ENCODE peak calls at places on chromosomes 2 and 18, in eight cellular contexts. T, Z, C, F, N, L, Y and P are unnamed samples.

GRCh38 chr18:35736696-35737095 is 155.2 kb downstream of the GALNT1 start:
- DNase-seq in L (peak), N (no peak), T (no peak), C (no peak), F (no peak), Z (no peak), Y (no peak), P (no peak)

GRCh38 chr2:238939074-238939473 is 91.2 kb downstream of the TWIST2 start:
- DNase-seq in N (no peak), C (no peak), L (no peak), Y (peak), T (no peak), F (no peak), Z (peak), P (no peak)

GRCh38 chr2:235286624-235287368 is 207.0 kb upstream of the AGAP1 start:
- DNase-seq in C (no peak), F (no peak), Z (no peak), T (no peak), Y (no peak), N (no peak), L (no peak), P (no peak)

GRCh38 chr18:22427797-22428549 is 10.3 kb upstream of the CTAGE1 start:
- DNase-seq in N (no peak), Z (no peak), C (no peak), F (no peak), L (no peak), T (no peak), Y (no peak), P (no peak)

GRCh38 chr2:189674374-189675112 is at the start of gene ANKAR:
- DNase-seq in Y (peak), N (peak), F (peak), L (peak), C (peak), Z (peak), T (peak), P (peak)

GRCh38 chr2:63862802-63863201 is 21.1 kb downstream of the UGP2 start:
- DNase-seq in T (no peak), L (peak), F (no peak), C (no peak), Z (no peak), N (no peak), Y (no peak), P (no peak)

GRCh38 chr18:76801567-76802505 is 20.5 kb upstream of the ZNF236 start:
- DNase-seq in N (no peak), Z (peak), F (peak), T (no peak), L (peak), C (peak), Y (peak), P (peak)

GRCh38 chr2:220753486-220753885 is 818.6 kb downstream of the EPHA4 start:
- DNase-seq in L (peak), F (no peak), C (no peak), Z (no peak), N (no peak), Y (no peak), T (no peak), P (no peak)

GRCh38 chr2:179661986-179662385 is 199.4 kb downstream of the ZNF385B start:
- DNase-seq in T (no peak), Z (no peak), L (no peak), F (no peak), N (no peak), Y (no peak), C (no peak), P (no peak)

GRCh38 chr18:69755856-69756496 is 191.7 kb downstream of the CD226 start:
- DNase-seq in Y (no peak), F (no peak), L (no peak), T (no peak), N (no peak), Z (no peak), C (no peak), P (no peak)

GRCh38 chr2:81647715-81648114 is 1343.2 kb upstream of the LRRTM1 start:
- DNase-seq in C (no peak), Z (no peak), N (no peak), L (no peak), F (no peak), Y (no peak), T (no peak), P (no peak)

GRCh38 chr2:239042046-239042445 is 194.2 kb downstream of the TWIST2 start:
- DNase-seq in C (no peak), T (no peak), F (no peak), L (no peak), Z (no peak), Y (no peak), N (no peak), P (no peak)

GRCh38 chr2:201949036-201950012 is 84.3 kb upstream of the FZD7 start:
- DNase-seq in F (no peak), N (no peak), C (peak), Z (no peak), T (no peak), L (peak), Y (no peak), P (no peak)

GRCh38 chr2:240561325-240561971 is 1.3 kb downstream of the DUSP28 start:
- DNase-seq in Y (no peak), L (peak), T (peak), Z (no peak), F (no peak), N (no peak), C (no peak), P (no peak)

DNA sequence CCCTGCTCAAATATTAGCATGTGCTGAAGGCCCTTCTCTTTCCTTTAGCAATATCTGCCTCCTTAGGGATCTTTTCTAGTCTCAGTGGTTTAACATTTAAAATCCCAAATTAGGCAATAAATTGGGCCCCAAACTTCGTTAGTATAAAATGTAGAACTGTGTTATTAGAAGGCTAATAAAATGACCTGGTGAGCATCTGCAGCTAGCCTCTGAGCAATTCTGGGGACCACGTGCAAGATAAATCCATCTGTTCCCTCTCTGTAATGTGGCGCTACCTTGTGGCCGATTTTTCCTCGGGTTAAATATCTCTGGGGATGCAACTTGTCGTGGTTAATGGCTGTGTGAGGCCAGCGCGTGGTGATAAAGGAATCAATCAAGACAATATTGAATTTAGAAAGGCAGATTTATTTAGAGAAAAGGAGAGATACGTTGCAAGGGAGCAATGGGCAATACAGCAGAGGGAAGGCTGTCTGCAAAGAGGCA is 18.7 kb upstream of the IL36G start:
- DNase-seq in F (peak), Y (no peak), C (no peak), Z (no peak), L (no peak), N (no peak), T (no peak), P (no peak)
- TF ChIP-seq CTCF in F (peak), Y (no peak), C (peak), Z (no peak), L (no peak), N (no peak), T (no peak), P (no peak)

GRCh38 chr2:160085662-160086061 is 23.2 kb upstream of the PLA2R1 start:
- DNase-seq in T (no peak), Y (no peak), Z (no peak), F (no peak), L (no peak), N (no peak), C (no peak), P (no peak)

GRCh38 chr2:160092445-160092844 is 30.0 kb upstream of the PLA2R1 start:
- DNase-seq in F (no peak), Y (no peak), N (no peak), L (no peak), Z (no peak), T (no peak), C (no peak), P (no peak)

GRCh38 chr2:160091381-160091780 is 29.0 kb upstream of the PLA2R1 start:
- DNase-seq in T (no peak), Y (no peak), C (no peak), Z (no peak), F (no peak), N (no peak), L (peak), P (no peak)

GRCh38 chr2:160087854-160088745 is 25.7 kb upstream of the PLA2R1 start:
- DNase-seq in Z (no peak), Y (no peak), L (no peak), N (no peak), F (no peak), C (peak), T (no peak), P (no peak)
- TF ChIP-seq CTCF in Z (no peak), Y (no peak), L (no peak), N (no peak), F (no peak), C (no peak), T (no peak), P (no peak)

GRCh38 chr2:214591359-214591758 is 180.5 kb downstream of the VWC2L start:
- DNase-seq in C (no peak), Y (no peak), T (no peak), F (no peak), N (no peak), Z (no peak), L (no peak), P (no peak)
- TF ChIP-seq CTCF in C (no peak), Y (no peak), T (no peak), F (no peak), N (no peak), Z (no peak), L (no peak), P (peak)

DNA sequence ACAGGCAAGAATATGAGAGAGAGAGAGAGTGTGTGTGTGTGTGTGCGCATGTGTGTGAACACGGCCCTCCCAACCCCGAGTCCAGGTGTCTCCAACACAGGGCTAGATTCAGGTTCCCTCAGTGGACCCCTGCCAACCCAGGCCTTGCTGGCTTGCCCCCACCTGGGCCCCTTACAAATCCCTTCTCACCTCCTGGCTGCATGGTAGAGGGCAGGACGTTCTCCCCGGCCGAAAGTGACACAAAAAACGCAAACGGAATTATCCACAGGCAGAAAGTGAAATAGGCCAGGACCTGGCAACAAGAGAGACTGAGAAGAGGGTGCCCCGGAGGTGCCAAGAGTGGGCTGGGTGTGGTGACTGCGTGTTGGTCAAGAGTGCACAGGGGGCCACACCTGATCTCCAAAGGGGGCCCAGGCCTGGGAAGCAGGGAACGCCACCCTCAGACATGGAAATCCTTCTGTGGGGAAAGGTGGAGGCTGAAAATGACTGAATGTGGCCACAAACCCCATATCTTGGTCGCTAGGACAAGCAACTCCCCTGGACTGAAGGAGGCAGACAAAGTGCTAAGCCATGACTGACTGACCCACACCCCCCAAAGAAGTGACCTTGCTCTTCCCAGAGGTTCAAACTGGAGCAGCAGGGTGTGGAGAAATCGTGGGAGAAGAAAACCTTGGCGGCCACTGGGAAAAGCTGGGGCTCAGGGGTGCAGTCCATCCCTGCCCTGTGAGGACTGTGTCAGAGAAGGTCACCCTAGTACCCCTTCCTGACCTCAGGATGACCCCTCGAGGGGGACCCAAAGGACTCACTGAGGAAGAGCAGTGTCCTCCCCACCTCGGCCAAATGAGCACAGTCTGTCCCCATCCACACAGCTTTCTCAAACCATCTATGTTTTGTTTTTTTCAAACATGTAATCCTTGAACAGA is 5.7 kb downstream of the TEX261 start:
- DNase-seq in N (no peak), L (no peak), Y (no peak), F (no peak), T (no peak), Z (no peak), C (no peak), P (no peak)
- TF ChIP-seq CTCF in N (no peak), L (no peak), Y (no peak), F (no peak), T (no peak), Z (no peak), C (no peak), P (no peak)

DNA sequence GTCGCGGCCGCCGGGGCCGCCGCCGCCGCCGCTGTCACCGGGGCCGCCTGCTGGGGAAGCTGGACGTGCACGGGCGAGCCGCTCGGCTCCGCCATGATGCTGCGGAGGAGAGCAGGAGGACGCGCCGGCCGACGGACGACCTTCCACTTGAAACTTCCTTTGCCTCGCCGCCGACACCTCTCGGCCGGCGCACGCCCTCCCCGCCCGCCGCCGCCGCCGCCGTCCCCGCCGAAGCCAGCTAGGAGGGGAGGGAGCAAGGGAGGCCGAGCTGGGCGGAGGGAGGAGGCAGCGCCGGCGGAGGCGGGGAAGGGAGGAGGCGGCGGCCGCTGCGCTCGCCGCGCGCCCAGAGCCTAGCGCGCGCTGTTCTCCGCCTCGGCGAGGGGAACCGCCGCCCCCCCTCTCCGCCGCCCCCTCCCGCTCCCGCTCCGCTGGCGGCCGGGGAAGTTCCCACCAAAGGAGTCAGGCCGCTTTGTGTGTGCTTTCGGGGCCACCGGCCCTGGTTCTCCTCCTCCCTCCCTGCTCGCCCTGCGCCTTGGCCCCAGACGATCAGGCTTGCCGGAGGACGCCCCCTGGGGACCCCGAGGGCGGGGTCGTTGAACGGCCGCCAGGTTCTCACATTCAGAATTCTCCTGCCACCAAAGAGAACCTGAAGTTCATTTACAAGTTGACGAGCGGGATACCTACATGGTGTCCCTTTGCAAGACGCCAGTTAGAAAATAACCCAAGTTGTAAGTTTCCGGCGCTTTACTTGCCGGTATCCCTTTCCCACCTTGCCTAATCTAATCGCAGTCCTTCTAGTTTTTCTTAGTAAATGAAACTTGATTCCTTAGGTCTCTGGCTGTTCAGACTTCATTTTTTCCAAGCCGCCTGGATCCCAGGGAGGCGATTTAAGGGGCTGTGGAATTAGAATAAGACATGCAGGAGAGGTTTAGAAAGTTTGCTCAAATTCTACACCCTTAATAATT is at the start of gene STK39:
- DNase-seq in T (peak), C (peak), L (peak), Y (peak), N (peak), Z (peak), F (peak), P (peak)
- TF ChIP-seq CTCF in T (peak), C (no peak), L (no peak), Y (peak), N (no peak), Z (no peak), F (no peak), P (no peak)

GRCh38 chr2:188319845-188320244 is 28.2 kb downstream of the GULP1 start:
- DNase-seq in L (no peak), Y (no peak), F (no peak), C (no peak), Z (no peak), T (no peak), N (no peak), P (no peak)
- TF ChIP-seq CTCF in L (no peak), Y (no peak), F (no peak), C (no peak), Z (no peak), T (no peak), N (no peak), P (no peak)

GRCh38 chr2:231113489-231113888 is 11.4 kb downstream of the HTR2B start:
- DNase-seq in F (no peak), T (no peak), N (no peak), C (no peak), Y (no peak), Z (no peak), L (peak), P (no peak)

GRCh38 chr2:231115651-231116050 is 9.2 kb downstream of the HTR2B start:
- DNase-seq in C (no peak), N (no peak), F (no peak), Y (no peak), Z (no peak), L (no peak), T (no peak), P (no peak)

GRCh38 chr2:231111987-231112386 is 12.9 kb downstream of the HTR2B start:
- DNase-seq in T (no peak), C (no peak), N (no peak), Y (no peak), F (no peak), L (peak), Z (no peak), P (no peak)

GRCh38 chr2:231110551-231110950 is 14.3 kb downstream of the HTR2B start:
- DNase-seq in T (no peak), Z (no peak), N (no peak), L (peak), F (no peak), Y (no peak), C (no peak), P (no peak)
- TF ChIP-seq CTCF in T (no peak), Z (no peak), N (no peak), L (peak), F (no peak), Y (peak), C (no peak), P (peak)